ENCODE peak calls at places on chromosome 6, in five cellular contexts. J is IMR-90, X is mesendoderm, N is trophoblast cell, K is neuronal stem cell. Z is an unnamed sample.

GRCh38 chr6:34241351-34242215 is 4.9 kb downstream of the HMGA1 start:
- DNase-seq in J (no peak), X (no peak), N (no peak), K (no peak), Z (no peak)

GRCh38 chr6:90809035-90809434 is 222.2 kb upstream of the MAP3K7 start:
- DNase-seq in J (no peak), X (peak; percentile 76), N (no peak), K (no peak), Z (no peak)

GRCh38 chr6:167252271-167252670 is 38.8 kb upstream of the UNC93A start:
- DNase-seq in J (no peak), X (no peak), N (no peak), K (no peak), Z (no peak)

GRCh38 chr6:106141441-106142237 is 55.5 kb downstream of the PRDM1 start:
- DNase-seq in J (no peak), X (no peak), N (no peak), K (no peak), Z (no peak)

GRCh38 chr6:111846511-111847409 is 26.5 kb downstream of the FYN start:
- DNase-seq in J (no peak), X (no peak), N (no peak), K (no peak), Z (no peak)

GRCh38 chr6:165842291-165842936 is 179.4 kb upstream of the PDE10A start:
- DNase-seq in J (no peak), X (no peak), N (no peak), K (no peak), Z (no peak)

GRCh38 chr6:48061630-48062029 is 49.4 kb downstream of the PTCHD4 start:
- DNase-seq in J (peak; percentile 12), X (no peak), N (no peak), K (no peak), Z (peak; percentile 30)

GRCh38 chr6:90190181-90190580 is 106.5 kb downstream of the BACH2 start:
- DNase-seq in J (no peak), X (no peak), N (no peak), K (no peak), Z (no peak)

GRCh38 chr6:143160439-143161220 is 99.9 kb downstream of the AIG1 start:
- DNase-seq in J (no peak), X (no peak), N (no peak), K (no peak), Z (no peak)

GRCh38 chr6:40328376-40328987 is 258.7 kb downstream of the LRFN2 start:
- DNase-seq in J (no peak), X (peak; percentile 86), N (peak; percentile 4), K (no peak), Z (no peak)

GRCh38 chr6:148984516-148985056 is 237.8 kb downstream of the UST start:
- DNase-seq in J (peak; percentile 35), X (no peak), N (no peak), K (no peak), Z (no peak)

GRCh38 chr6:71028236-71028876 is 71.5 kb upstream of the B3GAT2 start:
- DNase-seq in J (no peak), X (peak; percentile 66), N (no peak), K (no peak), Z (no peak)

GRCh38 chr6:138307352-138307751 is 70.4 kb upstream of the SMIM28 start:
- DNase-seq in J (no peak), X (no peak), N (peak; percentile 58), K (no peak), Z (no peak)

GRCh38 chr6:20159098-20159497 is 53.2 kb downstream of the MBOAT1 start:
- DNase-seq in J (no peak), X (no peak), N (no peak), K (no peak), Z (no peak)

GRCh38 chr6:139588076-139588639 is 213.7 kb upstream of the CITED2 start:
- DNase-seq in J (peak; percentile 65), X (peak; percentile 95), N (no peak), K (no peak), Z (peak; percentile 75)

GRCh38 chr6:122286512-122286911 is 112.9 kb upstream of the HSF2 start:
- DNase-seq in J (no peak), X (no peak), N (no peak), K (no peak), Z (no peak)

GRCh38 chr6:39887692-39888450 is 46.4 kb downstream of the MOCS1 start:
- DNase-seq in J (peak; percentile 95), X (peak; percentile 92), N (peak; percentile 22), K (no peak), Z (peak; percentile 96)

GRCh38 chr6:9172096-9172495 is 736.8 kb upstream of the SLC35B3 start:
- DNase-seq in J (no peak), X (no peak), N (no peak), K (no peak), Z (no peak)

GRCh38 chr6:35161776-35162607 is 20.9 kb upstream of the TCP11 start:
- DNase-seq in J (no peak), X (no peak), N (no peak), K (no peak), Z (no peak)

GRCh38 chr6:48985025-48985424 is 478.0 kb downstream of the MMUT start:
- DNase-seq in J (peak; percentile 82), X (no peak), N (no peak), K (no peak), Z (peak; percentile 1)

GRCh38 chr6:41895300-41896233 is at the start of gene USP49:
- DNase-seq in J (peak; percentile 87), X (peak; percentile 95), N (peak; percentile 79), K (peak; percentile 95), Z (peak; percentile 96)

GRCh38 chr6:45423111-45423900 is 45.6 kb upstream of the SUPT3H start:
- DNase-seq in J (no peak), X (peak; percentile 59), N (no peak), K (peak; percentile 43), Z (peak; percentile 43)

GRCh38 chr6:170464524-170464979 is 88.6 kb downstream of the PSMB1 start:
- DNase-seq in J (no peak), X (peak; percentile 43), N (no peak), K (no peak), Z (no peak)

GRCh38 chr6:145878591-145879295 is 64.1 kb upstream of the FBXO30 start:
- DNase-seq in J (no peak), X (no peak), N (no peak), K (no peak), Z (no peak)

GRCh38 chr6:161370882-161371281 is 97.0 kb upstream of the AGPAT4 start:
- DNase-seq in J (peak; percentile 71), X (peak; percentile 87), N (peak; percentile 80), K (peak; percentile 66), Z (peak; percentile 69)

GRCh38 chr6:165082631-165083030 is 226.8 kb downstream of the C6orf118 start:
- DNase-seq in J (no peak), X (no peak), N (no peak), K (no peak), Z (no peak)

GRCh38 chr6:49636368-49637332 is at the start of gene RHAG:
- DNase-seq in J (no peak), X (peak; percentile 6), N (no peak), K (no peak), Z (no peak)

DNA sequence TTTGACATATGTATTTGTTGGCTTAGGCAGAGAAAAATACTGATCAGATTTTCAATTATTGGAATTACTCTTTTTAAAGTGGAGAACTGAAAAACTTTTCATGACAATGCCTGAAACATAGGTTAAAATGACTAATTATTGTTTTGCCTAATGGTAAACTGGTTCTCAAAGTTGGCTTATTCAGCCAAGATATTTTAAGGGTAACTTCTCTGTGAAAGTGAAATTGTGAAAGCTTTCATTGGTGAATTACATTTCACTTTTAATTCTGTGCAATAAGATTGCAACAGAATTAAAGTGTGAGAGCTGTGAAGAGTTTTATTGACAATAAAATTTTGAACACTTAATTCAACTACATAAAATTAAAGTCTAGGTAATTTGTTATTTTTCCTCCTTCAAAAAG is 24.5 kb downstream of the KIAA0408 start:
- DNase-seq in J (no peak), X (no peak), N (no peak), K (no peak), Z (no peak)
- H2BK120ac ChIP-seq in J (no peak overlapping the region), X (no peak overlapping the region), N (no peak overlapping the region), K (no peak overlapping the region), Z (no peak overlapping the region)

DNA sequence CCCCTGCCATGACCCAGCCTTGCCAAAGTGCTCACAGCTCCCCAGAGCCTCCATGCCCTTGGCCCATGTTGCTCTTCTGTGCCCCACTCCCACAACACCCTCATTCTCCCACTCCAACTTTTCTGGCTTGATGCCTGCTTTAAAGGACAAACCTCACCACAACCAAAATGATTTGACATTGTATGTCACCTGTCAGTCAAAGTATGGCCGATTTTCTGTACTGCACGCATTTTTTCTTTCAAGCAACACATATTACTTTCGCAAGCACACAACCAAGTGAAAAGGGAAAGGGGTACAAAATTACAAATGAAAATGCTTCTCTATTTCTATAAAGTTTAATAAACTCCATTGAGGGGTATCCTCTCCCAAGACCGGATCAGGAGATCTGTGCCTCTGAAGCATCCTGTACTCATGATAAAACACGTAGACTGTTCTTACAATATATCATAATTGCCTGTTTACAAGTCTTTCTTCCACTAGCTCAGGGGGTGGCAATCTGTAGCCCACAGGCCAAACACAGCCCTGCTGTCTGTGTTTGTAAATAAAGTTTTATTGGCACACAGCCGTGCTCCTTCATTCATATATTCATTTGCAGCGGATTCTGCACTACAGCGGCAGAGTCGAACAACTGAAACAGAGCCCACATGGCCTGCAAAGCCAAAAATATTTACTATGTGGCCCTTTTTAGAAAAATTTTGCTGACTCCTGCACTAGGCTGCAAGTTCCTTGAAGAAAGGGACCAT is 32.5 kb downstream of the SLC22A23 start:
- DNase-seq in J (no peak), X (no peak), N (no peak), K (no peak), Z (no peak)
- H2BK120ac ChIP-seq in J (no peak overlapping the region), X (no peak overlapping the region), N (peak overlapping the region; percentile 47), K (no peak overlapping the region), Z (no peak overlapping the region)

DNA sequence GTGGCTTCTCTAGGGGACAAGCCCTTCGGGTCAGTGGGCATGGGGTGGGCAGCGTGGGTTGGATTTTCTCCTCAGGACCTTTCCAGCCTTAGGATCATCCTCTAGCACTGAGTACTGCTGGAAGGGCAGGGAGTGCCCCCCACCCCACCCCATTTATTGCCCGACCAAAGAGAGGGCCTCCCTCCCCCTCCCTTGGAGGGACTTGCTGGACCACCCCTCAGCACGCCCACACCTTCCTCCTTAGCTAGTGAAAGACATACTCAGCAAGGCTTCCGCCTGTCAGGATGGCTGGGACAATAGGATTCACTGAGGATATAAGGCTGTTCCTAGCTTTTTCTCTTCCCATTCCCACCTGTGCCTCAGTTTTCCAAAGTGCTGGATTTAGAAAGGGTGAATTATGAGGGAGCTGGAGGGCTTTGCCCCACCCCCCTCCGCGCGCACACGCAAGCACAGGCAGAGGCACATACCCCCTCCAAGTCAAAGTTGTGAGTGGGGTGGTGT is 859 bp upstream of the SLC29A1 start:
- DNase-seq in J (no peak), X (no peak), N (no peak), K (no peak), Z (no peak)
- H2BK120ac ChIP-seq in J (no peak overlapping the region), X (no peak overlapping the region), N (peak overlapping the region; percentile 41), K (no peak overlapping the region), Z (no peak overlapping the region)

GRCh38 chr6:32968770-32969684 is 633 bp downstream of the BRD2 start:
- DNase-seq in J (peak; percentile 77), X (peak; percentile 95), N (peak; percentile 77), K (peak; percentile 87), Z (peak; percentile 93)
- H2BK120ac ChIP-seq in J (peak overlapping the region; percentile 99), X (peak overlapping the region; percentile 70), N (peak overlapping the region; percentile 100), K (peak overlapping the region; percentile 76), Z (peak overlapping the region; percentile 100)

Z was measured in mesenchymal stem cell.